ENCODE peak calls at places on chromosomes 2 and 18, in seven cellular contexts. M is gastrocnemius medialis, Z is GM23248, A is right cardiac atrium, U is right atrium auricular region, W is foreskin keratinocyte, V is mesendoderm. J is an unnamed sample.
A peak's percentile ranks its signal among the peaks of the same experiment; 100 is the strongest.

GRCh38 chr2:214575030-214575949 is 164.4 kb downstream of the VWC2L start:
- DNase-seq in W (no peak), U (no peak), Z (no peak), A (no peak), V (no peak), M (no peak), J (no peak)

GRCh38 chr2:240240017-240240416 is 99.6 kb upstream of the OTOS start:
- DNase-seq in V (no peak), Z (no peak), U (peak; percentile 30), M (no peak), A (no peak), W (no peak), J (no peak)

GRCh38 chr2:119744335-119744939 is 15.3 kb upstream of the PTPN4 start:
- DNase-seq in U (no peak), W (peak; percentile 69), V (no peak), M (no peak), Z (peak; percentile 58), A (no peak), J (no peak)

GRCh38 chr18:7646174-7646886 is 79.2 kb downstream of the PTPRM start:
- DNase-seq in U (no peak), V (no peak), W (peak; percentile 11), M (no peak), Z (no peak), A (no peak), J (no peak)

GRCh38 chr2:160368988-160369935 is 124.3 kb downstream of the RBMS1 start:
- DNase-seq in A (no peak), W (no peak), M (no peak), V (peak; percentile 48), Z (peak; percentile 72), U (no peak), J (no peak)

GRCh38 chr2:211879323-211879722 is 659.3 kb downstream of the ERBB4 start:
- DNase-seq in A (no peak), Z (no peak), M (no peak), U (no peak), W (no peak), V (peak; percentile 6), J (no peak)

GRCh38 chr2:28445448-28446258 is 50.2 kb upstream of the PLB1 start:
- DNase-seq in A (no peak), V (peak; percentile 74), M (no peak), U (no peak), W (peak; percentile 94), Z (peak; percentile 97), J (no peak)

GRCh38 chr18:57131782-57132181 is 15.1 kb upstream of the BOD1L2 start:
- DNase-seq in M (no peak), W (no peak), V (no peak), U (no peak), Z (no peak), A (no peak), J (no peak)

GRCh38 chr2:25822190-25823117 is 55.8 kb downstream of the ASXL2 start:
- DNase-seq in M (no peak), A (peak; percentile 76), V (peak; percentile 25), W (peak; percentile 11), U (no peak), Z (peak; percentile 7), J (peak; percentile 90)

GRCh38 chr2:137865954-137866540 is 98.2 kb upstream of the HNMT start:
- DNase-seq in M (no peak), A (no peak), W (no peak), Z (peak; percentile 53), V (peak; percentile 82), U (no peak), J (peak; percentile 89)

GRCh38 chr18:50559750-50560680 is at the start of gene MAPK4:
- DNase-seq in Z (peak; percentile 41), V (no peak), U (no peak), W (no peak), M (peak; percentile 3), A (peak; percentile 80), J (peak; percentile 85)

GRCh38 chr2:162385516-162385915 is 41.6 kb downstream of the GCA start:
- DNase-seq in M (no peak), W (no peak), V (no peak), Z (no peak), A (no peak), U (no peak), J (no peak)

GRCh38 chr2:8567469-8568108 is 114.3 kb upstream of the ID2 start:
- DNase-seq in M (no peak), A (no peak), U (no peak), V (no peak), Z (peak; percentile 10), W (no peak), J (peak; percentile 34)

GRCh38 chr2:8570637-8571036 is 111.2 kb upstream of the ID2 start:
- DNase-seq in U (no peak), A (no peak), M (no peak), Z (no peak), V (no peak), W (no peak), J (no peak)

GRCh38 chr2:8568543-8569302 is 113.1 kb upstream of the ID2 start:
- DNase-seq in A (peak; percentile 67), U (no peak), V (no peak), M (no peak), W (no peak), Z (no peak), J (no peak)

GRCh38 chr2:8571286-8571791 is 110.5 kb upstream of the ID2 start:
- DNase-seq in U (no peak), M (no peak), Z (no peak), A (no peak), V (no peak), W (no peak), J (no peak)

DNA sequence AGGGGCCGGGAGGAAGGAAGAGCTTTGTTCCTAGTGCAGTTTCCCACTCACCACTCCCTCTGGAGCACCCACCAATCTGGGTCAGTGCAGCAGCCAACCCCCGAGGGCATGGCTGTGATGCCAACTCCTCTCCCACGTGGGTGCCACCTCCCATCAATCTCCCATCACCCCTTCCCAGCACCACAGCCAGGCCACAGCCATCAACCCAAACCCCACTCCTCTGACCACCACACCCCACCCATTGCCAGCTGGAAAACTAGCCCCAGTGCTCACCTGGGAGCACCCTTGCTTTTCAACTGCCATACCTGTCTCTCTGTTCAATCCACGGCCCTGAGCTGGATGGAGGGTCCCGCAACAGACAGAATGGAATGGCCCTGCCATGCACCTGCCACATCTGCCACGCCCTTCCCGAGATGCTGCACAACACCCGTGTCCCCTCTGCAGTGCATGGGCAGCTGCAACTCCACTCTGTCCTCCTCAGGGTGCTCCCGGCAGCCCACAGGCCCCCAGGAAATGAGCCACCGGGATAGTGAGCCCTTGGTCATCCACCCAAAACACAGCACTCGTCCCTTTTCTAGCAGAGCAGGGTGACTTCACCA is 112.4 kb upstream of the ID2 start:
- DNase-seq in Z (no peak), U (no peak), W (no peak), V (no peak), A (no peak), M (no peak), J (no peak)
- H3K4me1 ChIP-seq in Z (no peaks in the 10 kb centered on the region), U (peaks cover 20% of the 10 kb centered on the region), W (no peaks in the 10 kb centered on the region), V (no peaks in the 10 kb centered on the region), A (peaks cover 9% of the 10 kb centered on the region), M (no peaks in the 10 kb centered on the region), J (no peaks in the 10 kb centered on the region)

GRCh38 chr2:20168727-20169696 is 55.9 kb downstream of the SDC1 start:
- DNase-seq in A (no peak), V (no peak), M (no peak), Z (no peak), U (no peak), W (no peak), J (peak; percentile 59)

GRCh38 chr2:20168048-20168726 is 56.7 kb downstream of the SDC1 start:
- DNase-seq in Z (no peak), U (no peak), A (no peak), V (no peak), M (no peak), W (no peak), J (peak; percentile 42)

GRCh38 chr2:20170646-20171250 is 54.2 kb downstream of the SDC1 start:
- DNase-seq in A (no peak), W (no peak), U (no peak), V (no peak), M (no peak), Z (no peak), J (peak; percentile 38)

GRCh38 chr2:20171445-20171977 is 53.4 kb downstream of the SDC1 start:
- DNase-seq in U (no peak), V (no peak), Z (no peak), M (no peak), W (no peak), A (no peak), J (peak; percentile 31)

GRCh38 chr2:20169796-20170467 is 55.0 kb downstream of the SDC1 start:
- DNase-seq in Z (peak; percentile 23), A (no peak), M (no peak), U (no peak), V (no peak), W (no peak), J (peak; percentile 72)
- H3K4me1 ChIP-seq in Z (peaks cover 17% of the 10 kb centered on the region), A (no peaks in the 10 kb centered on the region), M (no peaks in the 10 kb centered on the region), U (no peaks in the 10 kb centered on the region), V (no peaks in the 10 kb centered on the region), W (peaks cover 39% of the 10 kb centered on the region), J (no peaks in the 10 kb centered on the region)

GRCh38 chr2:16660039-16660619 is 5.5 kb downstream of the CYRIA start:
- DNase-seq in M (no peak), V (no peak), Z (no peak), U (no peak), A (no peak), W (no peak), J (peak; percentile 15)
- H3K4me1 ChIP-seq in M (peaks cover 67% of the 10 kb centered on the region), V (no peaks in the 10 kb centered on the region), Z (no peaks in the 10 kb centered on the region), U (peaks cover 52% of the 10 kb centered on the region), A (peaks cover 16% of the 10 kb centered on the region), W (no peaks in the 10 kb centered on the region), J (no peaks in the 10 kb centered on the region)

DNA sequence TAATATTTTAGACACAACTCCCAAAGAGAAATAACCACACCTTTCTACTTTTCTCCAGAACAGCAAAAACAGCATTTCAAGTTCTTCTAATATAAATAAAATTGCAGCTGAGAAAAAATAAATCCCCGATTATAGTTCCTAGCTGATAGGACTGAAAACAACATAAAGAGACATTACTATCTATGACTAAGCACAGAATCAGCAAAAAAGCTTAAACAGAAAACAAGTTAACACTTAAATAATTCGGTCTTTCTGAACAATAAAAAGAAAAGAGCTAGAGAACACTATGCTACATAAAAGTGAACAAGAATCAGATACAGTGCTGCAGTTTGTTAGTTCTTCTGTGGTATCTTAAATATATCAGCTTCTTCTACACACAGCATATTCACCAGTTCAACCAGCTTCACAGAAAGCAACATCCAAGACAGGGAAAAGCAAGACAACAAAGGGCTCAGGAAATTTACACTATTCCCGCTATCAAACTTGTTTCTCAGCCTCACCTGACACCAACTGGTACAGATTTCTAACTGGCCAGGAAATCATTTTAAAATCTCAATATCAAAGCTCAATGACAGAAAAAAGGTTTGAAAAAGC is 28.6 kb downstream of the FEZ2 start:
- DNase-seq in M (no peak), W (no peak), Z (peak; percentile 41), U (no peak), A (no peak), V (no peak), J (no peak)
- H3K4me1 ChIP-seq in M (peaks cover 41% of the 10 kb centered on the region), W (peaks cover 30% of the 10 kb centered on the region), Z (peaks cover 42% of the 10 kb centered on the region), U (no peaks in the 10 kb centered on the region), A (peaks cover 2% of the 10 kb centered on the region), V (peaks cover 8% of the 10 kb centered on the region), J (peaks cover 3% of the 10 kb centered on the region)

GRCh38 chr2:81282151-81282769 is 977.7 kb upstream of the LRRTM1 start:
- DNase-seq in W (no peak), M (no peak), V (no peak), Z (no peak), U (no peak), A (no peak), J (no peak)

DNA sequence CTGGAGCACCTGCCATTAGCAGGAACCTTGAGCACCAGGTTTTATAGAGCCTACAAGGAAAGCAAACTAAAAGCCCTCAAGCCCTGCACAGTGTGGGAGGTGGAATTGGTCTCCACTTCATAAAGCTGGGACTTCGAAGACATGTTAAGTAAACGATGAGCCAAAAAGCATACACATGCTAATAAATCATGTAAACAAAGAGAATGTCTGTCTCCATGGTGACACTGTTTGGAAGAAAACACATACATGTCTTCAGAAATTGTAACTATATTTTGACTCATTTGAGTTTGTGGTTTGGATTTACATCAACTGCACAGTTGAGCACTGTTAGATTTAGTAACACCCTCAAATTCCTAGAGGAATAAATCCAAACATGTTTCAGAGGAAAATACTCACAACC is 978.5 kb upstream of the LRRTM1 start:
- DNase-seq in Z (no peak), U (no peak), M (no peak), W (no peak), V (no peak), A (no peak), J (no peak)
- H3K4me1 ChIP-seq in Z (no peaks in the 10 kb centered on the region), U (no peaks in the 10 kb centered on the region), M (no peaks in the 10 kb centered on the region), W (no peaks in the 10 kb centered on the region), V (no peaks in the 10 kb centered on the region), A (no peaks in the 10 kb centered on the region), J (no peaks in the 10 kb centered on the region)